ENCODE peak calls at places on chromosomes 16 and 17, in five cellular contexts. I is fibroblast of lung, R is hepatocyte, S is PC-9, Q is HCT116. U is an unnamed sample. For H3K27me3, the result is how much of the 10 kb centered on the place peaks cover.

GRCh38 chr17:30503558-30503957 is 26.4 kb downstream of the GOSR1 start:
- DNase-seq in Q (no peak), R (no peak), S (no peak), I (no peak), U (no peak)

GRCh38 chr16:69490707-69491324 is 66.4 kb downstream of the CYB5B start:
- DNase-seq in S (no peak), I (no peak), R (no peak), Q (no peak), U (no peak)

GRCh38 chr16:80938035-80938927 is 68.4 kb downstream of the CMC2 start:
- DNase-seq in I (peak), R (peak), Q (peak), S (no peak), U (peak)

GRCh38 chr17:12928736-12929135 is 89.1 kb downstream of the ELAC2 start:
- DNase-seq in I (peak), R (no peak), S (no peak), Q (no peak), U (peak)

GRCh38 chr17:79574656-79575055 is 36.2 kb downstream of the RBFOX3 start:
- DNase-seq in S (no peak), I (no peak), R (no peak), Q (no peak), U (no peak)

GRCh38 chr16:3745751-3746355 is 28.5 kb upstream of the TRAP1 start:
- DNase-seq in Q (no peak), R (no peak), I (peak), S (no peak), U (peak)

GRCh38 chr16:84673203-84673535 is 24.9 kb downstream of the KLHL36 start:
- DNase-seq in Q (no peak), R (no peak), S (peak), I (no peak), U (no peak)

GRCh38 chr17:35953720-35954119 is 10.2 kb upstream of the LYZL6 start:
- DNase-seq in Q (no peak), I (no peak), R (no peak), S (no peak), U (no peak)

GRCh38 chr17:2064980-2065785 is 10.3 kb downstream of the HIC1 start:
- DNase-seq in S (no peak), R (no peak), Q (no peak), I (no peak), U (peak)

GRCh38 chr16:74501484-74502479 is 80.5 kb upstream of the CLEC18B start:
- DNase-seq in I (no peak), Q (no peak), R (no peak), S (no peak), U (no peak)

GRCh38 chr16:66274335-66275110 is 92.0 kb upstream of the CDH5 start:
- DNase-seq in R (peak), S (peak), Q (peak), I (peak), U (no peak)

GRCh38 chr17:15981646-15982580 is 17.6 kb downstream of the ZSWIM7 start:
- DNase-seq in Q (no peak), S (peak), I (peak), R (no peak), U (peak)

GRCh38 chr16:55369151-55369550 is 45.1 kb downstream of the IRX6 start:
- DNase-seq in Q (no peak), R (no peak), I (no peak), S (no peak), U (no peak)
- H3K27me3 ChIP-seq in Q (half or more), R (under half), I (under half), S (under half), U (under half)

GRCh38 chr17:74431568-74432483 is at the start of gene GPRC5C:
- DNase-seq in I (no peak), S (peak), Q (peak), R (peak), U (peak)

GRCh38 chr17:74429604-74430384 is 2.1 kb upstream of the GPRC5C start:
- DNase-seq in Q (no peak), S (no peak), I (no peak), R (peak), U (no peak)

GRCh38 chr17:74432484-74433391 is 850 bp downstream of the GPRC5C start:
- DNase-seq in S (no peak), R (peak), I (no peak), Q (no peak), U (no peak)

GRCh38 chr17:74430385-74430705 is 1.5 kb upstream of the GPRC5C start:
- DNase-seq in I (no peak), S (no peak), Q (no peak), R (no peak), U (no peak)

DNA sequence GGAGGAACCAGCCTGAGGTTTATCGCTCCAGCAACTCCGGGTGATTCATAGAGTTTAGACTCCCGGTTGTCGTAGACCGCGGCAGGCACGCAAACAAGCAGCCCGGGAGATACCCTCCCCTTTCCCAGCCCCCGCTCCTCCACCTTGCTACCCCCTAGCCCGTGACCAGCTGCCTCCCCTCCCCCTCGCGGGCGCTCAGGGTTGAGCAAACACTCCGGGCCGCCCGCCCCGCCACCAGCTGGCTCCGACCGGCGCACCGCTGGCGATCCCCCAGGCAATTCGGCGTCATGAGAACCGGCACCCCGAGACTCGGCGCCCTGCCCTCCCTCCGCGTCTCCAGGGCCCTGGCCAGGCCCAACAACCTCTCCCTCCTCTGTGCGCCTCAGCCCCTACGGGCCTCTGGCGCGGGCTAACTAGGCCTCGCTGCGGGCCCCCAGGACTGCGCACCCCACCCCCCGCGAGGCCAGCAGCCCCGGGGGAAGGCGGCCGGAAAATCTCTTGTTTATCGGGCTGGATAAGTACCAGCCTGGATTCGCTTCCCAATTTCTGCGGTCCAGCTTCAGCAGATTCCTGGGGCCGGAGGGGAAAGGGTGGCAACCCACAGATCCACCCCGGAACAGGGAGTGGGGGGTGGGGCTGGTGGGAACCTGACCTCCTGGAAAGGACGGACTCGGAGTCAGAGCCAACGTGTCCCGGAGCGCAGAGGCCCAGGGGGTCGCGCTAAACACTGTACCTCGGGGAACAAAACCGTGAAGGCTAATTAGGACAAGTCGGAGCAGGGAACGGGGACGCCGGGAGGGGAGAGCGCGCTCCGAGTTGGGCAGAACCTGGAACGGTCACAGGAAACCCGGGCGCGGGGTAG is 951 bp upstream of the GPRC5C start:
- DNase-seq in R (peak), Q (peak), I (peak), S (peak), U (peak)
- TF ChIP-seq EZH2 in R (no peak), Q (no peak), I (no peak), S (no peak), U (peak)

DNA sequence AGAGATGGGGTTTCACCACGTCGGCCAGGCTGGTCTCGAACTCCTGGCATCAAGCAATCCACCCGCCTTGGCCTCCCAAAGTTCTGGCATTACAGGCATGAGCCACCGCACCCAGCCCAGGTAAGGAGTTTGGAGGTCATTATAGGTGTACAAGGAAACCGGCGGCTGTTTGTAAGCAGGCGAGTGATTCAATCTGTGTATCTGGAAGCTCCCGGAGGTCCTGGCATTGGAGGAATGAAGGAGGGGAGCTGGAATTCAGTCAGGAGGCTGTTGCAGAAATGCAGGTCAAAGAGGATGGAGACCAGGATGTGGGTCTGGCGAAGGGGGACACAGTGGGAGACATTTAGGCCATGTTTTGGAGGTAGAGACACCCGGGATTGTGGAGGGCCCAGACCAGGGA is 18.8 kb downstream of the CDC42EP4 start:
- DNase-seq in R (no peak), S (peak), Q (peak), I (no peak), U (peak)
- H3K27me3 ChIP-seq in R (under half), S (under half), Q (under half), I (under half), U (under half)

GRCh38 chr17:75524269-75524970 is 1.1 kb upstream of the LLGL2 start:
- DNase-seq in Q (no peak), R (no peak), I (no peak), S (no peak), U (no peak)

GRCh38 chr17:75523647-75524046 is 1.9 kb upstream of the LLGL2 start:
- DNase-seq in Q (no peak), R (no peak), I (no peak), S (no peak), U (no peak)

GRCh38 chr17:75526555-75527270 is 1.2 kb downstream of the LLGL2 start:
- DNase-seq in Q (no peak), S (peak), I (no peak), R (no peak), U (no peak)

GRCh38 chr17:75524971-75525805 is at the start of gene LLGL2:
- DNase-seq in R (peak), I (peak), S (peak), Q (peak), U (no peak)

GRCh38 chr17:75525806-75526554 is 483 bp downstream of the LLGL2 start:
- DNase-seq in S (no peak), I (no peak), R (peak), Q (no peak), U (no peak)
- TF ChIP-seq EZH2 in S (no peak), I (peak), R (peak), Q (no peak), U (peak)

GRCh38 chr16:59341368-59341767 is 607.3 kb upstream of the GOT2 start:
- DNase-seq in Q (no peak), R (no peak), S (no peak), I (no peak), U (no peak)
- H3K27me3 ChIP-seq in Q (under half), R (under half), S (under half), I (under half), U (under half)

GRCh38 chr16:71428385-71428784 is 13.5 kb downstream of the TLE7 start:
- DNase-seq in I (no peak), R (no peak), S (no peak), Q (no peak), U (no peak)

GRCh38 chr16:71431176-71431575 is 10.7 kb downstream of the TLE7 start:
- DNase-seq in I (no peak), S (no peak), Q (no peak), R (no peak), U (no peak)

GRCh38 chr16:71430744-71431143 is 11.1 kb downstream of the TLE7 start:
- DNase-seq in R (no peak), Q (no peak), S (no peak), I (no peak), U (no peak)

GRCh38 chr16:71428883-71429282 is 13.0 kb downstream of the TLE7 start:
- DNase-seq in R (no peak), S (no peak), Q (no peak), I (no peak), U (no peak)

GRCh38 chr16:71429581-71429980 is 12.3 kb downstream of the TLE7 start:
- DNase-seq in R (no peak), S (no peak), I (no peak), Q (no peak), U (no peak)
- TF ChIP-seq EZH2 in R (no peak), S (no peak), I (no peak), Q (no peak), U (no peak)